ENCODE peak calls at places on chromosomes 12 and 14, in eight cellular contexts. U, O, J, Q, D, Y, Z and H are unnamed samples.

GRCh38 chr14:32205984-32206383 is 2.9 kb upstream of the RNU6-8 start:
- DNase-seq in U (no peak), O (no peak), J (no peak), Q (no peak), D (no peak), Y (no peak), Z (no peak), H (no peak)

GRCh38 chr12:5904969-5905368 is 40.1 kb downstream of the ANO2 start:
- DNase-seq in U (no peak), O (no peak), J (no peak), Q (no peak), D (no peak), Y (no peak), Z (no peak), H (no peak)

GRCh38 chr12:31682136-31682962 is 22.9 kb downstream of the ETFBKMT start:
- DNase-seq in U (peak; percentile 64), O (peak; percentile 56), J (peak; percentile 41), Q (peak; percentile 67), D (no peak), Y (peak; percentile 83), Z (peak; percentile 81), H (no peak)

GRCh38 chr12:98750511-98750910 is 105.4 kb downstream of the APAF1 start:
- DNase-seq in U (no peak), O (no peak), J (no peak), Q (no peak), D (no peak), Y (no peak), Z (peak; percentile 16), H (no peak)

GRCh38 chr12:68259318-68259940 is 6.0 kb upstream of the IL22 start:
- DNase-seq in U (peak; percentile 70), O (no peak), J (no peak), Q (no peak), D (no peak), Y (no peak), Z (peak; percentile 20), H (no peak)

GRCh38 chr14:54976316-54976715 is 50.6 kb downstream of the WDHD1 start:
- DNase-seq in U (no peak), O (no peak), J (no peak), Q (no peak), D (no peak), Y (no peak), Z (peak; percentile 76), H (no peak)

GRCh38 chr12:5567021-5567744 is 135.3 kb downstream of the NTF3 start:
- DNase-seq in U (no peak), O (peak; percentile 31), J (no peak), Q (no peak), D (no peak), Y (no peak), Z (no peak), H (no peak)

GRCh38 chr12:52243774-52244614 is 11.0 kb downstream of the KRT7 start:
- DNase-seq in U (peak; percentile 88), O (peak; percentile 96), J (peak; percentile 32), Q (no peak), D (no peak), Y (peak; percentile 81), Z (peak; percentile 95), H (no peak)

GRCh38 chr12:106767954-106768501 is 6.5 kb upstream of the RIC8B start:
- DNase-seq in U (no peak), O (no peak), J (no peak), Q (no peak), D (no peak), Y (no peak), Z (no peak), H (no peak)

GRCh38 chr14:36383674-36384421 is 63.4 kb upstream of the MBIP start:
- DNase-seq in U (no peak), O (no peak), J (no peak), Q (no peak), D (peak; percentile 53), Y (no peak), Z (peak; percentile 3), H (no peak)

GRCh38 chr12:124504273-124505000 is 63.0 kb downstream of the NCOR2 start:
- DNase-seq in U (no peak), O (no peak), J (no peak), Q (no peak), D (no peak), Y (no peak), Z (no peak), H (no peak)

GRCh38 chr14:91311284-91311662 is 66.8 kb upstream of the GPR68 start:
- DNase-seq in U (peak; percentile 38), O (no peak), J (peak; percentile 29), Q (peak; percentile 45), D (no peak), Y (peak; percentile 77), Z (no peak), H (no peak)

GRCh38 chr12:74292351-74293194 is 245.1 kb upstream of the ATXN7L3B start:
- DNase-seq in U (no peak), O (no peak), J (no peak), Q (peak; percentile 0), D (no peak), Y (peak; percentile 68), Z (no peak), H (no peak)

GRCh38 chr14:37090026-37090425 is 82.4 kb downstream of the SLC25A21 start:
- DNase-seq in U (no peak), O (no peak), J (no peak), Q (no peak), D (no peak), Y (no peak), Z (peak; percentile 62), H (no peak)

GRCh38 chr14:104600141-104600643 is 4.4 kb downstream of the TMEM179 start:
- DNase-seq in U (no peak), O (peak; percentile 33), J (no peak), Q (no peak), D (peak; percentile 26), Y (peak; percentile 56), Z (peak; percentile 24), H (no peak)

GRCh38 chr12:108798551-108799221 is 58.7 kb downstream of the SSH1 start:
- DNase-seq in U (no peak), O (peak; percentile 48), J (no peak), Q (no peak), D (peak; percentile 46), Y (peak; percentile 51), Z (no peak), H (no peak)

GRCh38 chr14:45679852-45680251 is 426.9 kb upstream of the MIS18BP1 start:
- DNase-seq in U (no peak), O (peak; percentile 14), J (no peak), Q (no peak), D (no peak), Y (no peak), Z (peak; percentile 86), H (no peak)

GRCh38 chr12:128995619-128996018 is 142.3 kb downstream of the GLT1D1 start:
- DNase-seq in U (no peak), O (no peak), J (no peak), Q (no peak), D (no peak), Y (no peak), Z (no peak), H (no peak)